ENCODE peak calls at places on chromosome 7, in seven cellular contexts. A, B, S, T, N, C and V are unnamed samples.

GRCh38 chr7:155789001-155789725 is 23.1 kb downstream of the SHH start:
- DNase-seq in N (no peak), T (peak; percentile 32), S (no peak), B (no peak), A (no peak), C (peak; percentile 69), V (no peak)

GRCh38 chr7:3063016-3063753 is 19.5 kb upstream of the CARD11 start:
- DNase-seq in A (no peak), C (peak; percentile 80), S (peak; percentile 47), N (no peak), T (no peak), B (no peak), V (no peak)

GRCh38 chr7:77427996-77428603 is 12.0 kb upstream of the GSAP start:
- DNase-seq in N (no peak), B (no peak), C (no peak), S (no peak), T (no peak), A (no peak), V (no peak)

GRCh38 chr7:26759108-26759507 is 105.3 kb downstream of the SKAP2 start:
- DNase-seq in N (no peak), C (no peak), A (no peak), B (no peak), S (no peak), T (no peak), V (no peak)

GRCh38 chr7:93359520-93360198 is 127.5 kb downstream of the VPS50 start:
- DNase-seq in B (no peak), T (no peak), C (no peak), N (no peak), A (no peak), S (no peak), V (no peak)

GRCh38 chr7:22564511-22565045 is 64.6 kb upstream of the STEAP1B start:
- DNase-seq in S (no peak), A (no peak), B (no peak), N (no peak), C (no peak), T (no peak), V (no peak)

GRCh38 chr7:30911561-30911969 is at the start of gene AQP1:
- DNase-seq in C (no peak), A (peak; percentile 95), T (peak; percentile 67), B (no peak), N (no peak), S (no peak), V (peak; percentile 82)

GRCh38 chr7:139889186-139889871 is 60.3 kb downstream of the TBXAS1 start:
- DNase-seq in S (no peak), C (no peak), T (no peak), N (no peak), A (no peak), B (no peak), V (no peak)

GRCh38 chr7:27164381-27165088 is 802 bp downstream of the HOXA9 start:
- DNase-seq in T (no peak), S (no peak), A (peak; percentile 70), C (peak; percentile 77), N (no peak), B (no peak), V (peak; percentile 84)

GRCh38 chr7:132485600-132486594 is 90.4 kb downstream of the PLXNA4 start:
- DNase-seq in C (no peak), A (no peak), T (no peak), N (no peak), B (no peak), S (peak; percentile 87), V (peak; percentile 82)

GRCh38 chr7:151056286-151057037 is 1.2 kb downstream of the CDK5 start:
- DNase-seq in T (no peak), S (no peak), A (no peak), N (no peak), C (peak; percentile 85), B (peak; percentile 14), V (no peak)

GRCh38 chr7:45718464-45719330 is 144.5 kb downstream of the ADCY1 start:
- DNase-seq in N (no peak), T (no peak), S (no peak), A (peak; percentile 59), B (no peak), C (no peak), V (peak; percentile 67)

GRCh38 chr7:41047789-41048191 is 655.1 kb downstream of the INHBA start:
- DNase-seq in C (no peak), S (no peak), B (no peak), T (peak; percentile 40), N (no peak), A (no peak), V (peak; percentile 83)

GRCh38 chr7:55056577-55057480 is 38.0 kb downstream of the EGFR start:
- DNase-seq in A (no peak), T (no peak), C (no peak), B (no peak), N (no peak), S (no peak), V (no peak)

GRCh38 chr7:108449577-108449920 is 6.7 kb downstream of the NRCAM start:
- DNase-seq in C (no peak), B (no peak), N (no peak), T (no peak), S (no peak), A (no peak), V (no peak)

GRCh38 chr7:98559958-98560357 is 57.1 kb upstream of the NPTX2 start:
- DNase-seq in T (no peak), A (no peak), C (no peak), S (no peak), N (peak; percentile 19), B (peak; percentile 34), V (no peak)

GRCh38 chr7:74684473-74684872 is 27.0 kb downstream of the GTF2I start:
- DNase-seq in A (no peak), C (no peak), B (no peak), S (no peak), T (no peak), N (no peak), V (no peak)

GRCh38 chr7:117873056-117873932 is at the start of gene CTTNBP2:
- DNase-seq in T (peak; percentile 75), A (peak; percentile 76), N (no peak), C (peak; percentile 83), S (no peak), B (no peak), V (peak; percentile 86)

GRCh38 chr7:47291461-47292051 is 290.4 kb downstream of the TNS3 start:
- DNase-seq in C (no peak), B (peak; percentile 16), A (no peak), S (no peak), T (no peak), N (no peak), V (peak; percentile 64)

GRCh38 chr7:48251766-48252165 is 80.5 kb downstream of the ABCA13 start:
- DNase-seq in C (no peak), A (no peak), T (no peak), N (no peak), B (no peak), S (no peak), V (no peak)

GRCh38 chr7:26626156-26626555 is 238.2 kb downstream of the SKAP2 start:
- DNase-seq in A (no peak), T (no peak), C (no peak), B (no peak), S (no peak), N (no peak), V (no peak)

GRCh38 chr7:136308230-136308629 is 331.1 kb upstream of the MTPN start:
- DNase-seq in B (peak; percentile 33), C (no peak), T (no peak), A (no peak), N (no peak), S (no peak), V (no peak)

GRCh38 chr7:100444311-100445278 is 8.3 kb upstream of the PPP1R35 start:
- DNase-seq in A (peak; percentile 52), N (no peak), B (peak; percentile 58), T (no peak), S (no peak), C (peak; percentile 80), V (peak; percentile 69)

GRCh38 chr7:23658831-23659427 is 21.1 kb upstream of the FAM221A start:
- DNase-seq in S (no peak), C (no peak), B (no peak), N (no peak), A (no peak), T (no peak), V (no peak)

GRCh38 chr7:55065079-55065478 is 46.3 kb downstream of the EGFR start:
- DNase-seq in A (no peak), T (no peak), B (no peak), N (no peak), S (no peak), C (no peak), V (peak; percentile 74)

GRCh38 chr7:2417981-2418481 is 14.6 kb downstream of the CHST12 start:
- DNase-seq in A (no peak), C (no peak), T (no peak), B (no peak), S (no peak), N (no peak), V (no peak)

GRCh38 chr7:47931788-47932425 is 16.4 kb downstream of the PKD1L1 start:
- DNase-seq in B (no peak), S (no peak), N (no peak), T (no peak), A (no peak), C (no peak), V (no peak)

GRCh38 chr7:80259-81236 is 111.8 kb upstream of the FAM20C start:
- DNase-seq in T (no peak), B (no peak), N (no peak), C (peak; percentile 67), S (no peak), A (no peak), V (no peak)
- H3K27ac ChIP-seq in T (no peak overlapping the region), B (no peak overlapping the region), N (no peak overlapping the region), C (no peak overlapping the region), S (no peak overlapping the region), A (no peak overlapping the region), V (no peak overlapping the region)

GRCh38 chr7:90688826-90689225 is 92.7 kb downstream of the CDK14 start:
- DNase-seq in N (no peak), C (no peak), A (no peak), S (no peak), B (no peak), T (no peak), V (no peak)
- H3K4me3 ChIP-seq in N (no peak overlapping the region), C (no peak overlapping the region), A (no peak overlapping the region), S (no peak overlapping the region), B (no peak overlapping the region), T (no peak overlapping the region), V (no peak overlapping the region)

DNA sequence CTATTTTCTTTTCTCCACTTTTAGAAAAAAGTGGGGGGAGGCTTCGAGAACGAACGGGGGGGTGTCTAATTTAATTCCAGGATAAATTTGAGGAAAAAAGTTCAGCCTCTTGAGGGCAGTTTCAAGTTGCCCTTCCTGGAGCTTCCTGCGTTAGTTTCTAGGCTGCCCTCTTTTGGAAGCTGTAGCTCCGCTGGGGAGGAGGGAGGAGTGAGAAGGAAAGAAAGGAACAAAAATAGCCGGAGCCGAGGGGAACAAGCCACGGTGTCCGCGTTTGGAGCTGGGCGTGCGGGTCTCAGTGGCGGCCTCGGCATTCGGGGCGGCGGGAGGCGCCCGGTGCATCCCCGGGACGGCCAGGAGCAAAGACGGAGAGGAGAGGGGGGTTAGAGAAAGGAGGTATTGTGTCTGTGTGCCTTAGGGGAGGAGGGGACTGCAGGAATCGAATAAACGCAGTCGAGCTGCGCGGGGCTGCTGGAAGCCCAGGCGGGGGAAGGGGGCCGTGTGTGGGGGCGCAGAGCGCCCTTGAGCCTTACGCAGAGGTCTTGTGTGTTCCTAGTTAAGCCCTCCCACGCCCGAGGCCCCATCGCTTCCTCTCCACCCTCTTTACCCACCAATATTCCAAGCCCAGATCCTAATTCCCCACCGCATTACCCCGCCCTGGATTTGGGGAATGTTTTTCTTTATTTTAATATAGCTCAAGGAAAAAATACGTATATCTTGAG is 2.0 kb upstream of the TNRC18 start:
- DNase-seq in S (no peak), T (peak; percentile 83), N (no peak), C (peak; percentile 86), A (peak; percentile 91), B (no peak), V (peak; percentile 87)
- H3K27ac ChIP-seq in S (no peak overlapping the region), T (peak overlapping the region; percentile 97), N (no peak overlapping the region), C (peak overlapping the region; percentile 97), A (peak overlapping the region; percentile 98), B (no peak overlapping the region), V (peak overlapping the region; percentile 99)

GRCh38 chr7:90320418-90320800 is 695 bp downstream of the FAM237B start:
- DNase-seq in C (no peak), T (no peak), A (no peak), B (no peak), N (no peak), S (no peak), V (no peak)
- H3K4me3 ChIP-seq in C (peak overlapping the region; percentile 52), T (peak overlapping the region; percentile 58), A (no peak overlapping the region), B (no peak overlapping the region), N (peak overlapping the region; percentile 39), S (no peak overlapping the region), V (no peak overlapping the region)